ENCODE peak calls at places on chromosome 4, in nine cellular contexts. Z, M, G, T, W, S, L, H and P are unnamed samples.

GRCh38 chr4:78056265-78057129 is 626 bp upstream of the FRAS1 start:
- DNase-seq in Z (no peak), M (peak), G (peak), T (no peak), W (no peak), S (peak), L (peak), H (peak), P (peak)

GRCh38 chr4:156711196-156711590 is 260.4 kb downstream of the PDGFC start:
- DNase-seq in Z (no peak), M (no peak), G (no peak), T (no peak), W (no peak), S (no peak), L (no peak), H (no peak), P (no peak)

GRCh38 chr4:88991746-88992145 is 65.2 kb downstream of the FAM13A start:
- DNase-seq in Z (no peak), M (no peak), G (no peak), T (no peak), W (no peak), S (no peak), L (no peak), H (peak), P (no peak)

GRCh38 chr4:138178566-138178965 is 63.6 kb downstream of the SLC7A11 start:
- DNase-seq in Z (no peak), M (no peak), G (no peak), T (no peak), W (no peak), S (no peak), L (peak), H (peak), P (no peak)

GRCh38 chr4:16056681-16057400 is 27.0 kb downstream of the PROM1 start:
- DNase-seq in Z (no peak), M (no peak), G (no peak), T (no peak), W (no peak), S (no peak), L (no peak), H (no peak), P (no peak)

GRCh38 chr4:78613522-78614311 is 62.1 kb downstream of the ANXA3 start:
- DNase-seq in Z (no peak), M (no peak), G (no peak), T (no peak), W (no peak), S (no peak), L (no peak), H (no peak), P (no peak)

GRCh38 chr4:2277956-2278355 is 16.0 kb upstream of the MXD4 start:
- DNase-seq in Z (no peak), M (no peak), G (no peak), T (no peak), W (no peak), S (no peak), L (peak), H (no peak), P (no peak)

GRCh38 chr4:136962868-136963267 is 569.4 kb downstream of the PCDH18 start:
- DNase-seq in Z (no peak), M (no peak), G (no peak), T (no peak), W (no peak), S (no peak), L (no peak), H (no peak), P (no peak)